ENCODE peak calls at places on chromosomes 7 and 10, in nine cellular contexts. U is bronchial epithelial cell; H is fibroblast of lung; G is stimulated activated CD8-positive, alpha-beta memory T cell treated with anti-CD3 and anti-CD28 coated beads, Interleukin-4, amount 100 ng/mL, for 24 hours; K is hepatocyte; I is Calu3; R is substantia nigra; B is dermis microvascular lymphatic vessel endothelial cell; P is stimulated activated CD4-positive, alpha-beta T cell treated with anti-CD3 and anti-CD28 coated beads, Interleukin-12 subunit alpha, Interleukin-12 subunit beta, amount 100 ng/mL, for 4 hours. M is an unnamed sample.

GRCh38 chr10:64515975-64516699 is 994.9 kb downstream of the REEP3 start:
- DNase-seq in U (no peak), H (no peak), G (no peak), K (peak), I (no peak), R (no peak), B (no peak), P (no peak), M (no peak)

GRCh38 chr7:6489612-6490011 is 41.9 kb upstream of the DAGLB start:
- DNase-seq in U (no peak), H (no peak), G (no peak), K (no peak), I (no peak), R (no peak), B (no peak), P (no peak), M (no peak)

GRCh38 chr7:51210766-51211165 is 105.8 kb downstream of the COBL start:
- DNase-seq in U (no peak), H (no peak), G (no peak), K (no peak), I (no peak), R (no peak), B (no peak), P (no peak), M (no peak)

GRCh38 chr10:88989824-88990527 is 622 bp upstream of the FAS start:
- DNase-seq in U (peak), H (peak), G (no peak), K (peak), I (peak), R (no peak), B (peak), P (no peak), M (no peak)

GRCh38 chr7:151756076-151756731 is 120.7 kb downstream of the PRKAG2 start:
- DNase-seq in U (peak), H (peak), G (peak), K (no peak), I (peak), R (no peak), B (no peak), P (peak), M (no peak)

GRCh38 chr10:62511656-62512055 is 137.5 kb downstream of the ZNF365 start:
- DNase-seq in U (no peak), H (no peak), G (no peak), K (no peak), I (no peak), R (no peak), B (no peak), P (no peak), M (no peak)

GRCh38 chr10:133476641-133476990 is 22.9 kb downstream of the SCART1 start:
- DNase-seq in U (no peak), H (no peak), G (no peak), K (no peak), I (no peak), R (no peak), B (no peak), P (no peak), M (no peak)

GRCh38 chr7:21504021-21504420 is 38.8 kb upstream of the DNAH11 start:
- DNase-seq in U (peak), H (no peak), G (no peak), K (peak), I (peak), R (no peak), B (no peak), P (no peak), M (no peak)

GRCh38 chr7:98626393-98627061 is 9.4 kb downstream of the NPTX2 start:
- DNase-seq in U (no peak), H (no peak), G (no peak), K (no peak), I (no peak), R (no peak), B (no peak), P (no peak), M (no peak)

GRCh38 chr7:44348851-44349781 is 23.7 kb upstream of the CAMK2B start:
- DNase-seq in U (no peak), H (no peak), G (no peak), K (no peak), I (no peak), R (no peak), B (no peak), P (no peak), M (no peak)

GRCh38 chr7:29038463-29038862 is 80.3 kb upstream of the TRIL start:
- DNase-seq in U (no peak), H (no peak), G (no peak), K (no peak), I (no peak), R (no peak), B (peak), P (no peak), M (no peak)

GRCh38 chr7:25093268-25093802 is 31.7 kb downstream of the CYCS start:
- DNase-seq in U (peak), H (peak), G (peak), K (peak), I (peak), R (no peak), B (peak), P (peak), M (peak)

GRCh38 chr10:86347856-86348255 is 18.7 kb downstream of the GRID1 start:
- DNase-seq in U (no peak), H (no peak), G (no peak), K (no peak), I (no peak), R (no peak), B (no peak), P (no peak), M (no peak)

GRCh38 chr7:64603271-64603670 is 40.4 kb upstream of the ZNF680 start:
- DNase-seq in U (no peak), H (no peak), G (no peak), K (no peak), I (no peak), R (no peak), B (no peak), P (no peak), M (no peak)

GRCh38 chr7:68663392-68663791 is 934.9 kb upstream of the AUTS2 start:
- DNase-seq in U (no peak), H (no peak), G (no peak), K (no peak), I (no peak), R (no peak), B (no peak), P (no peak), M (no peak)

GRCh38 chr7:123431075-123431614 is 103.2 kb downstream of the IQUB start:
- DNase-seq in U (peak), H (no peak), G (no peak), K (no peak), I (no peak), R (no peak), B (no peak), P (no peak), M (no peak)

GRCh38 chr7:146660839-146661238 is 544.2 kb downstream of the CNTNAP2 start:
- DNase-seq in U (no peak), H (no peak), G (no peak), K (no peak), I (no peak), R (no peak), B (no peak), P (no peak), M (no peak)

GRCh38 chr7:17963281-17963680 is 23.0 kb upstream of the SNX13 start:
- DNase-seq in U (no peak), H (peak), G (no peak), K (no peak), I (no peak), R (no peak), B (no peak), P (no peak), M (no peak)